ENCODE peak calls at places on chromosomes 7 and 10, in nine cellular contexts. Z is cardiac fibroblast; U is NCI-H446 treated with DMSO at 0.1 percent for 48 hours; O is BE2C; G is GM10248; Y is stimulated activated CD8-positive, alpha-beta memory T cell treated with anti-CD3 and anti-CD28 coated beads, Interleukin-4, amount 100 ng/mL, for 24 hours; A is NCI-H1105 treated with DMSO at 0.1 percent for 48 hours; M is WTC11; T is amniotic epithelial cell. E is an unnamed sample.

GRCh38 chr7:116554436-116554835 is 29.6 kb downstream of the CAV1 start:
- DNase-seq in Y (no peak), Z (no peak), M (no peak), O (no peak), T (no peak), G (no peak), A (peak), U (no peak), E (peak)

GRCh38 chr10:43913676-43914235 is 265.1 kb upstream of the ZNF32 start:
- DNase-seq in U (no peak), G (no peak), M (no peak), Y (no peak), O (no peak), Z (no peak), A (no peak), T (no peak), E (no peak)

GRCh38 chr7:25384820-25385560 is 156.7 kb upstream of the NPVF start:
- DNase-seq in Y (no peak), T (no peak), M (no peak), A (no peak), Z (no peak), G (no peak), O (no peak), U (peak), E (no peak)

GRCh38 chr7:74032624-74033371 is 4.8 kb downstream of the ELN start:
- DNase-seq in G (no peak), U (no peak), M (no peak), Z (no peak), T (no peak), Y (no peak), A (no peak), O (no peak), E (no peak)

GRCh38 chr10:111057006-111057405 is 19.8 kb upstream of the ADRA2A start:
- DNase-seq in T (no peak), Y (no peak), O (no peak), Z (no peak), U (no peak), G (no peak), M (no peak), A (no peak), E (no peak)

GRCh38 chr7:47484923-47485639 is 96.8 kb downstream of the TNS3 start:
- DNase-seq in A (no peak), T (no peak), U (no peak), Z (no peak), G (no peak), M (no peak), O (no peak), Y (no peak), E (no peak)

GRCh38 chr7:97014145-97014544 is 8.8 kb downstream of the DLX6 start:
- DNase-seq in O (no peak), A (no peak), G (no peak), M (no peak), T (no peak), U (no peak), Z (no peak), Y (no peak), E (no peak)

GRCh38 chr10:124636271-124636993 is 107.7 kb downstream of the FAM53B start:
- DNase-seq in G (no peak), A (no peak), Y (no peak), T (no peak), Z (no peak), O (no peak), U (no peak), M (peak), E (no peak)

GRCh38 chr7:450036-450435 is 69.6 kb downstream of the PDGFA start:
- DNase-seq in U (no peak), G (no peak), Y (no peak), Z (no peak), O (no peak), T (no peak), M (no peak), A (no peak), E (no peak)

GRCh38 chr7:122258971-122259370 is 45.6 kb downstream of the FEZF1 start:
- DNase-seq in A (no peak), Z (no peak), U (no peak), T (no peak), M (no peak), G (no peak), Y (no peak), O (no peak), E (no peak)

GRCh38 chr7:152402384-152403250 is 33.2 kb downstream of the KMT2C start:
- DNase-seq in U (no peak), T (peak), Y (no peak), O (no peak), G (no peak), Z (peak), A (no peak), M (no peak), E (peak)

GRCh38 chr7:139700505-139701235 is 77.1 kb downstream of the HIPK2 start:
- DNase-seq in T (no peak), O (no peak), M (no peak), G (no peak), U (no peak), Y (no peak), A (no peak), Z (no peak), E (no peak)